ENCODE peak calls at places on chromosomes 5 and 9, in five cellular contexts. P is testis, T is fibroblast of pulmonary artery, A is bronchial epithelial cell, H is right lobe of liver. E is an unnamed sample.

GRCh38 chr5:66882592-66883227 is 286.5 kb downstream of the MAST4 start:
- DNase-seq in P (no peak), T (peak), A (peak), H (no peak), E (no peak)

GRCh38 chr9:25449503-25449902 is 228.7 kb downstream of the TUSC1 start:
- DNase-seq in P (no peak), T (no peak), A (peak), H (no peak), E (no peak)

GRCh38 chr9:111961575-111961974 is 65.0 kb downstream of the UGCG start:
- DNase-seq in P (no peak), T (no peak), A (peak), H (no peak), E (no peak)

GRCh38 chr9:119094086-119094485 is 275.1 kb downstream of the BRINP1 start:
- DNase-seq in P (no peak), T (no peak), A (peak), H (no peak), E (no peak)

GRCh38 chr5:149153751-149154610 is 12.7 kb downstream of the ABLIM3 start:
- DNase-seq in P (no peak), T (peak), A (peak), H (peak), E (no peak)

GRCh38 chr5:79146352-79146751 is 34.7 kb downstream of the BHMT start:
- DNase-seq in P (no peak), T (peak), A (peak), H (no peak), E (no peak)

GRCh38 chr9:16679327-16679821 is 191.1 kb downstream of the BNC2 start:
- DNase-seq in P (no peak), T (no peak), A (no peak), H (no peak), E (no peak)

GRCh38 chr5:68273717-68274409 is 58.3 kb downstream of the PIK3R1 start:
- DNase-seq in P (no peak), T (no peak), A (no peak), H (no peak), E (no peak)

GRCh38 chr5:410911-411517 is 32.0 kb upstream of the EXOC3 start:
- DNase-seq in P (no peak), T (no peak), A (no peak), H (no peak), E (no peak)

GRCh38 chr9:111896942-111897830 is 572 bp downstream of the UGCG start:
- DNase-seq in P (peak), T (peak), A (no peak), H (peak), E (peak)

GRCh38 chr9:94909250-94909894 is 182.9 kb downstream of the AOPEP start:
- DNase-seq in P (no peak), T (no peak), A (peak), H (no peak), E (no peak)

GRCh38 chr5:72145351-72145750 is 38.1 kb downstream of the MAP1B start:
- DNase-seq in P (no peak), T (no peak), A (peak), H (no peak), E (no peak)

GRCh38 chr5:51731641-51732040 is 348.4 kb downstream of the ISL1 start:
- DNase-seq in P (no peak), T (peak), A (peak), H (no peak), E (no peak)

GRCh38 chr5:119318256-119318914 is 37.4 kb upstream of the TNFAIP8 start:
- DNase-seq in P (no peak), T (no peak), A (peak), H (no peak), E (no peak)

GRCh38 chr9:118529624-118530214 is 825.5 kb downstream of the TLR4 start:
- DNase-seq in P (no peak), T (no peak), A (no peak), H (no peak), E (no peak)

GRCh38 chr9:116643691-116644090 is 43.4 kb upstream of the TRIM32 start:
- DNase-seq in P (no peak), T (no peak), A (no peak), H (no peak), E (no peak)

GRCh38 chr9:123590499-123590898 is 234.5 kb downstream of the CRB2 start:
- DNase-seq in P (no peak), T (no peak), A (no peak), H (no peak), E (no peak)

GRCh38 chr5:151469386-151469785 is 22.0 kb downstream of the SLC36A1 start:
- DNase-seq in P (no peak), T (no peak), A (no peak), H (no peak), E (no peak)

GRCh38 chr5:146565764-146566163 is 49.8 kb upstream of the GPR151 start:
- DNase-seq in P (peak), T (peak), A (peak), H (no peak), E (peak)

GRCh38 chr5:7405277-7405676 is 9.3 kb downstream of the ADCY2 start:
- DNase-seq in P (no peak), T (no peak), A (no peak), H (no peak), E (no peak)

GRCh38 chr9:84846501-84847323 is 177.2 kb downstream of the NTRK2 start:
- DNase-seq in P (no peak), T (no peak), A (peak), H (no peak), E (no peak)

GRCh38 chr9:113293285-113293874 is 9.8 kb downstream of the RNF183 start:
- DNase-seq in P (no peak), T (peak), A (no peak), H (no peak), E (no peak)

GRCh38 chr9:130243015-130243881 is 22.3 kb upstream of the HMCN2 start:
- DNase-seq in P (peak), T (peak), A (no peak), H (peak), E (peak)

GRCh38 chr9:108813951-108814601 is 41.7 kb downstream of the ACTL7B start:
- DNase-seq in P (no peak), T (peak), A (peak), H (no peak), E (no peak)

GRCh38 chr5:13664377-13664776 is 280.1 kb downstream of the DNAH5 start:
- DNase-seq in P (no peak), T (peak), A (peak), H (no peak), E (no peak)

GRCh38 chr5:119655081-119655480 is 25.7 kb downstream of the FAM170A start:
- DNase-seq in P (no peak), T (no peak), A (peak), H (no peak), E (no peak)

GRCh38 chr5:60652206-60652605 is 47.8 kb downstream of the DEPDC1B start:
- DNase-seq in P (no peak), T (peak), A (peak), H (no peak), E (no peak)

GRCh38 chr5:124043456-124043855 is 531.5 kb downstream of the CSNK1G3 start:
- DNase-seq in P (no peak), T (no peak), A (peak), H (no peak), E (no peak)

GRCh38 chr9:136095495-136096058 is 488 bp upstream of the NACC2 start:
- DNase-seq in P (no peak), T (peak), A (no peak), H (peak), E (no peak)

GRCh38 chr5:155053482-155053881 is 39.9 kb downstream of the KIF4B start:
- DNase-seq in P (peak), T (no peak), A (no peak), H (no peak), E (no peak)

GRCh38 chr9:135422340-135422944 is 57.1 kb upstream of the PPP1R26 start:
- DNase-seq in P (no peak), T (no peak), A (no peak), H (no peak), E (no peak)

GRCh38 chr5:73564018-73564417 is 1.4 kb downstream of the ANKRA2 start:
- DNase-seq in P (no peak), T (peak), A (no peak), H (no peak), E (no peak)

GRCh38 chr5:144150996-144151395 is 19.5 kb downstream of the YIPF5 start:
- DNase-seq in P (no peak), T (peak), A (no peak), H (no peak), E (no peak)

GRCh38 chr9:92393686-92394085 is 10.7 kb downstream of the OGN start:
- DNase-seq in P (no peak), T (peak), A (no peak), H (no peak), E (no peak)

DNA sequence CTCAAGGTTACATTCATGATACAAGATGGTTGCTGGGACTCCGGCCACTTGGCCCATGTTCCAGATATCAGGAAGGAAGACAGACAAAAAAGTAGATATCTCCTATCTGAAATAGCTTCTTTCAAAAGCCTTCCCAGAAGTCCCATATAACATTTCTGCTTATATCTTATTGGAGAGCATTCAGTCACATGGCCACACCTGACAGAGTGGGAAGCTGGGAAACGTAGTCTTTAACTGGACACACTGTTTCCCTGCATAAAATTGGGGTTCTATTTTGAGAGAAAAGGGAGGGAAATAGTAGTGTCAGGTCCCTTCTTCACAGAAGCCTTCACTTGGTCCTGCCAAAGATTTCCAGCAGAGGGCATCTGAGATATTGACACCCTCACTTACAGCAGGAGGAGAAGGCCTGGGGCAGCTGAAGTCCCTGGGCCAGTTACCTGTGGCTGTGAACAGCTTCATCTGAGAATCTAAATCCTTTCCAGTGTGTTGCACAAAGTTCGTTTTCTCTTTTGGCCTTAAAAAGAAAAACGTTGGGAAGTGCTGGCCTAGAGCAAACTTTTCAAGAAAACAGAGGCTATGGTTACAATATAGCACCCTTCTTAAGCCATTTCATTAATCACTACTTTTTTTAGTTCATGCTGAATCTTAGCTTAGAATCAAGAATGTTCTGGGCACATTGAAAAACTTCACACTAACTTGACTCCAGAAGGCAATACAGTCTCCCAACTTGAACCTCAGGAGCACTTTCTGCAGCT is 33.5 kb downstream of the SPEF2 start:
- DNase-seq in P (peak), T (peak), A (peak), H (peak), E (peak)
- TF ChIP-seq CTCF in P (peak), T (peak), A (peak), H (peak), E (peak)

GRCh38 chr9:71624728-71625127 is 143.6 kb downstream of the CEMIP2 start:
- DNase-seq in P (no peak), T (no peak), A (no peak), H (no peak), E (no peak)
- TF ChIP-seq CTCF in P (no peak), T (peak), A (no peak), H (no peak), E (no peak)

GRCh38 chr9:104682642-104683041 is 11.7 kb upstream of the OR13D1 start:
- DNase-seq in P (no peak), T (peak), A (peak), H (no peak), E (no peak)
- TF ChIP-seq CTCF in P (peak), T (peak), A (peak), H (peak), E (peak)

GRCh38 chr5:84091400-84091799 is 293.3 kb downstream of the EDIL3 start:
- DNase-seq in P (no peak), T (no peak), A (no peak), H (no peak), E (no peak)

GRCh38 chr5:84086517-84086916 is 298.2 kb downstream of the EDIL3 start:
- DNase-seq in P (no peak), T (peak), A (peak), H (no peak), E (no peak)

GRCh38 chr5:84085387-84086041 is 299.2 kb downstream of the EDIL3 start:
- DNase-seq in P (no peak), T (no peak), A (no peak), H (no peak), E (no peak)

GRCh38 chr5:84092738-84093137 is 291.9 kb downstream of the EDIL3 start:
- DNase-seq in P (no peak), T (no peak), A (no peak), H (no peak), E (no peak)

GRCh38 chr5:84088996-84089395 is 295.7 kb downstream of the EDIL3 start:
- DNase-seq in P (peak), T (peak), A (peak), H (no peak), E (no peak)
- TF ChIP-seq CTCF in P (peak), T (peak), A (peak), H (peak), E (peak)

E was measured in neural crest cell.